ENCODE peak calls at places on chromosomes 16 and 17, in six cellular contexts. C is hepatocyte; R is NCI-H1092 treated with DMSO at 0.1 percent for 48 hours; K is stimulated activated CD4-positive, alpha-beta T cell treated with anti-CD3 and anti-CD28 coated beads, Interleukin-1b, Interleukin-23, amount 100 ng/mL, for 24 hours; A is type B pancreatic cell; L is HFFc6. Y is an unnamed sample.
A peak's percentile ranks its signal among the peaks of the same experiment; 100 is the strongest.

GRCh38 chr17:50779747-50780363 is 12.5 kb upstream of the ANKRD40CL start:
- DNase-seq in C (no peak), R (no peak), K (no peak), A (no peak), L (no peak), Y (no peak)

GRCh38 chr16:30096105-30096861 is at the start of gene YPEL3:
- DNase-seq in C (peak; percentile 97), R (peak; percentile 77), K (peak; percentile 73), A (peak; percentile 94), L (peak; percentile 67), Y (peak; percentile 78)

GRCh38 chr16:57892041-57892440 is 78.9 kb downstream of the CNGB1 start:
- DNase-seq in C (no peak), R (no peak), K (no peak), A (no peak), L (peak; percentile 34), Y (no peak)

GRCh38 chr17:77617516-77617915 is 341.0 kb upstream of the TNRC6C start:
- DNase-seq in C (no peak), R (no peak), K (no peak), A (no peak), L (no peak), Y (no peak)

GRCh38 chr17:82775033-82775823 is 23.4 kb downstream of the TBCD start:
- DNase-seq in C (peak; percentile 74), R (peak; percentile 34), K (no peak), A (no peak), L (no peak), Y (peak; percentile 55)

GRCh38 chr17:34672176-34672785 is 92.9 kb downstream of the TMEM132E start:
- DNase-seq in C (no peak), R (no peak), K (no peak), A (no peak), L (no peak), Y (no peak)

GRCh38 chr17:46063239-46063638 is 64.2 kb downstream of the STH start:
- DNase-seq in C (peak; percentile 51), R (no peak), K (no peak), A (no peak), L (peak; percentile 90), Y (no peak)

GRCh38 chr17:48551601-48552452 is 6.9 kb upstream of the HOXB2 start:
- DNase-seq in C (no peak), R (no peak), K (no peak), A (no peak), L (no peak), Y (no peak)

GRCh38 chr17:11598274-11599221 is at the start of gene DNAH9:
- DNase-seq in C (peak; percentile 98), R (peak; percentile 60), K (no peak), A (peak; percentile 93), L (no peak), Y (peak; percentile 73)

GRCh38 chr17:45334231-45334630 is 17.4 kb upstream of the MAP3K14 start:
- DNase-seq in C (no peak), R (peak; percentile 62), K (no peak), A (no peak), L (no peak), Y (no peak)

GRCh38 chr17:80254396-80255241 is 6.0 kb upstream of the RNF213 start:
- DNase-seq in C (peak; percentile 78), R (no peak), K (no peak), A (no peak), L (peak; percentile 93), Y (peak; percentile 86)

GRCh38 chr16:85425061-85425662 is 188.0 kb upstream of the GSE1 start:
- DNase-seq in C (no peak), R (peak; percentile 70), K (no peak), A (no peak), L (no peak), Y (no peak)

GRCh38 chr16:67931712-67932461 is at the start of gene CTRL:
- DNase-seq in C (no peak), R (no peak), K (no peak), A (no peak), L (no peak), Y (no peak)

GRCh38 chr17:78828470-78829185 is 12.0 kb downstream of the USP36 start:
- DNase-seq in C (peak; percentile 26), R (no peak), K (no peak), A (no peak), L (peak; percentile 65), Y (peak; percentile 23)

GRCh38 chr16:85146922-85147651 is 34.8 kb upstream of the CIBAR2 start:
- DNase-seq in C (no peak), R (no peak), K (no peak), A (no peak), L (peak; percentile 60), Y (no peak)

GRCh38 chr16:56288019-56288418 is 96.7 kb downstream of the GNAO1 start:
- DNase-seq in C (no peak), R (peak; percentile 82), K (no peak), A (no peak), L (no peak), Y (no peak)

GRCh38 chr17:35496470-35497290 is 40.8 kb downstream of the SLFN12L start:
- DNase-seq in C (no peak), R (no peak), K (no peak), A (no peak), L (no peak), Y (no peak)